ENCODE peak calls at places on chromosomes 2 and 18, in five cellular contexts. One of them, this sample, is unnamed.

GRCh38 chr18:50492061-50492460 is 67.8 kb upstream of the MAPK4 start:
- DNase-seq in H9: no peak
- DNase-seq in H1: no peak
- DNase-seq in IMR-90: no peak
- DNase-seq in mesenchymal stem cell: no peak
- DNase-seq in this sample: no peak

GRCh38 chr2:81266106-81266505 is 961.6 kb upstream of the LRRTM1 start:
- DNase-seq in H1: peak; percentile 46
- DNase-seq in mesenchymal stem cell: peak; percentile 7
- DNase-seq in H9: peak; percentile 28
- DNase-seq in IMR-90: no peak
- DNase-seq in this sample: peak; percentile 9

GRCh38 chr18:40415821-40416220 is 1539.2 kb upstream of the PIK3C3 start:
- DNase-seq in mesenchymal stem cell: no peak
- DNase-seq in H9: no peak
- DNase-seq in IMR-90: no peak
- DNase-seq in H1: no peak
- DNase-seq in this sample: no peak

GRCh38 chr18:58117685-58118403 is 73.8 kb downstream of the NEDD4L start:
- DNase-seq in IMR-90: peak; percentile 98
- DNase-seq in H9: no peak
- DNase-seq in mesenchymal stem cell: peak; percentile 81
- DNase-seq in H1: no peak
- DNase-seq in this sample: no peak

GRCh38 chr2:23492941-23493340 is 108.0 kb downstream of the KLHL29 start:
- DNase-seq in IMR-90: no peak
- DNase-seq in H9: no peak
- DNase-seq in mesenchymal stem cell: no peak
- DNase-seq in H1: no peak
- DNase-seq in this sample: no peak

GRCh38 chr18:63346031-63346430 is 21.0 kb downstream of the KDSR start:
- DNase-seq in mesenchymal stem cell: no peak
- DNase-seq in IMR-90: no peak
- DNase-seq in H1: no peak
- DNase-seq in H9: no peak
- DNase-seq in this sample: no peak

GRCh38 chr2:105344704-105345345 is 7.5 kb downstream of the C2orf49 start:
- DNase-seq in H9: no peak
- DNase-seq in mesenchymal stem cell: peak; percentile 63
- DNase-seq in H1: no peak
- DNase-seq in IMR-90: peak; percentile 61
- DNase-seq in this sample: no peak

GRCh38 chr18:27605107-27605834 is 420.2 kb upstream of the CHST9 start:
- DNase-seq in H1: peak; percentile 62
- DNase-seq in mesenchymal stem cell: peak; percentile 83
- DNase-seq in H9: peak; percentile 75
- DNase-seq in IMR-90: peak; percentile 65
- DNase-seq in this sample: peak; percentile 85

GRCh38 chr18:27964811-27965210 is 212.1 kb downstream of the CDH2 start:
- DNase-seq in IMR-90: peak; percentile 4
- DNase-seq in H9: no peak
- DNase-seq in mesenchymal stem cell: no peak
- DNase-seq in H1: no peak
- DNase-seq in this sample: no peak

GRCh38 chr2:152447897-152448296 is 112.9 kb downstream of the FMNL2 start:
- DNase-seq in H9: no peak
- DNase-seq in H1: no peak
- DNase-seq in mesenchymal stem cell: no peak
- DNase-seq in IMR-90: no peak
- DNase-seq in this sample: no peak

GRCh38 chr2:176129013-176129796 is at the start of gene HOXD8:
- DNase-seq in IMR-90: peak; percentile 9
- DNase-seq in mesenchymal stem cell: peak; percentile 57
- DNase-seq in H9: peak; percentile 65
- DNase-seq in H1: peak; percentile 69
- DNase-seq in this sample: no peak

GRCh38 chr2:61905372-61906186 is at the start of gene COMMD1:
- DNase-seq in mesenchymal stem cell: peak; percentile 77
- DNase-seq in H1: peak; percentile 86
- DNase-seq in IMR-90: peak; percentile 60
- DNase-seq in H9: peak; percentile 79
- DNase-seq in this sample: peak; percentile 57

GRCh38 chr18:7568426-7568825 is 1.3 kb downstream of the PTPRM start:
- DNase-seq in H9: peak; percentile 68
- DNase-seq in H1: no peak
- DNase-seq in IMR-90: peak; percentile 20
- DNase-seq in mesenchymal stem cell: peak; percentile 59
- DNase-seq in this sample: no peak

GRCh38 chr18:65817178-65817577 is 66.4 kb downstream of the CDH7 start:
- DNase-seq in H1: no peak
- DNase-seq in IMR-90: no peak
- DNase-seq in mesenchymal stem cell: no peak
- DNase-seq in H9: no peak
- DNase-seq in this sample: no peak

GRCh38 chr2:38092196-38092902 is 16.4 kb upstream of the CYP1B1 start:
- DNase-seq in H1: no peak
- DNase-seq in mesenchymal stem cell: peak; percentile 95
- DNase-seq in IMR-90: peak; percentile 80
- DNase-seq in H9: no peak
- DNase-seq in this sample: no peak

GRCh38 chr18:46155652-46156051 is 51.5 kb downstream of the HAUS1 start:
- DNase-seq in H9: no peak
- DNase-seq in IMR-90: peak; percentile 90
- DNase-seq in mesenchymal stem cell: peak; percentile 69
- DNase-seq in H1: no peak
- DNase-seq in this sample: no peak

GRCh38 chr2:26462100-26462499 is 15.8 kb downstream of the OTOF start:
- DNase-seq in H9: no peak
- DNase-seq in IMR-90: no peak
- DNase-seq in mesenchymal stem cell: no peak
- DNase-seq in H1: no peak
- DNase-seq in this sample: no peak

GRCh38 chr2:27095745-27096651 is 9.4 kb downstream of the KHK start:
- DNase-seq in H1: peak; percentile 81
- DNase-seq in H9: peak; percentile 76
- DNase-seq in IMR-90: peak; percentile 57
- DNase-seq in mesenchymal stem cell: peak; percentile 59
- DNase-seq in this sample: no peak

GRCh38 chr2:218230882-218231281 is 13.9 kb downstream of the ARPC2 start:
- DNase-seq in H1: no peak
- DNase-seq in H9: no peak
- DNase-seq in mesenchymal stem cell: peak; percentile 64
- DNase-seq in IMR-90: peak; percentile 42
- DNase-seq in this sample: no peak

GRCh38 chr2:9780368-9781130 is 62.7 kb upstream of the TAF1B start:
- DNase-seq in H1: no peak
- DNase-seq in mesenchymal stem cell: no peak
- DNase-seq in IMR-90: no peak
- DNase-seq in H9: no peak
- DNase-seq in this sample: no peak

GRCh38 chr2:95307036-95307435 is 9.9 kb downstream of the KCNIP3 start:
- DNase-seq in IMR-90: no peak
- DNase-seq in H9: no peak
- DNase-seq in mesenchymal stem cell: no peak
- DNase-seq in H1: no peak
- DNase-seq in this sample: no peak

GRCh38 chr18:2420367-2420766 is 150.9 kb downstream of the METTL4 start:
- DNase-seq in IMR-90: no peak
- DNase-seq in H1: no peak
- DNase-seq in H9: no peak
- DNase-seq in mesenchymal stem cell: no peak
- DNase-seq in this sample: no peak

GRCh38 chr2:86744152-86744551 is 24.1 kb downstream of the RMND5A start:
- DNase-seq in IMR-90: no peak
- DNase-seq in mesenchymal stem cell: no peak
- DNase-seq in H9: no peak
- DNase-seq in H1: no peak
- DNase-seq in this sample: no peak

GRCh38 chr2:119820275-119820674 is 60.6 kb downstream of the PTPN4 start:
- DNase-seq in IMR-90: peak; percentile 82
- DNase-seq in H9: no peak
- DNase-seq in H1: no peak
- DNase-seq in mesenchymal stem cell: peak; percentile 88
- DNase-seq in this sample: no peak

GRCh38 chr2:147829106-147829505 is 15.7 kb upstream of the ACVR2A start:
- DNase-seq in mesenchymal stem cell: peak; percentile 77
- DNase-seq in IMR-90: peak; percentile 88
- DNase-seq in H9: no peak
- DNase-seq in H1: no peak
- DNase-seq in this sample: no peak

GRCh38 chr2:54660752-54661151 is 62.7 kb upstream of the EML6 start:
- DNase-seq in mesenchymal stem cell: no peak
- DNase-seq in IMR-90: no peak
- DNase-seq in H9: no peak
- DNase-seq in H1: no peak
- DNase-seq in this sample: no peak

GRCh38 chr2:120818441-120818920 is 82.8 kb downstream of the GLI2 start:
- DNase-seq in H1: no peak
- DNase-seq in mesenchymal stem cell: peak; percentile 95
- DNase-seq in H9: no peak
- DNase-seq in IMR-90: peak; percentile 95
- DNase-seq in this sample: no peak

GRCh38 chr18:36634573-36635216 is 194.1 kb downstream of the TPGS2 start:
- DNase-seq in IMR-90: no peak
- DNase-seq in H9: no peak
- DNase-seq in mesenchymal stem cell: peak; percentile 9
- DNase-seq in H1: no peak
- DNase-seq in this sample: no peak

GRCh38 chr18:63444567-63444966 is 22.3 kb upstream of the VPS4B start:
- DNase-seq in H1: no peak
- DNase-seq in H9: no peak
- DNase-seq in IMR-90: peak; percentile 72
- DNase-seq in mesenchymal stem cell: peak; percentile 64
- DNase-seq in this sample: no peak

GRCh38 chr2:128162266-128162665 is 71.3 kb downstream of the UGGT1 start:
- DNase-seq in IMR-90: no peak
- DNase-seq in mesenchymal stem cell: no peak
- DNase-seq in H1: no peak
- DNase-seq in H9: no peak
- DNase-seq in this sample: no peak

GRCh38 chr2:25250331-25251031 is 82.1 kb upstream of the POMC start:
- DNase-seq in IMR-90: peak; percentile 92
- DNase-seq in mesenchymal stem cell: peak; percentile 74
- DNase-seq in H9: no peak
- DNase-seq in H1: no peak
- DNase-seq in this sample: no peak

GRCh38 chr18:9803698-9804516 is 81.9 kb upstream of the TXNDC2 start:
- DNase-seq in mesenchymal stem cell: peak; percentile 19
- DNase-seq in IMR-90: no peak
- DNase-seq in H9: peak; percentile 44
- DNase-seq in H1: peak; percentile 61
- DNase-seq in this sample: no peak
- H3K18ac ChIP-seq in mesenchymal stem cell: peak overlapping the region; percentile 6
- H3K18ac ChIP-seq in IMR-90: no peak overlapping the region
- H3K18ac ChIP-seq in H9: peak overlapping the region; percentile 39
- H3K18ac ChIP-seq in H1: peak overlapping the region; percentile 43
- H3K18ac ChIP-seq in this sample: peak overlapping the region; percentile 39

DNA sequence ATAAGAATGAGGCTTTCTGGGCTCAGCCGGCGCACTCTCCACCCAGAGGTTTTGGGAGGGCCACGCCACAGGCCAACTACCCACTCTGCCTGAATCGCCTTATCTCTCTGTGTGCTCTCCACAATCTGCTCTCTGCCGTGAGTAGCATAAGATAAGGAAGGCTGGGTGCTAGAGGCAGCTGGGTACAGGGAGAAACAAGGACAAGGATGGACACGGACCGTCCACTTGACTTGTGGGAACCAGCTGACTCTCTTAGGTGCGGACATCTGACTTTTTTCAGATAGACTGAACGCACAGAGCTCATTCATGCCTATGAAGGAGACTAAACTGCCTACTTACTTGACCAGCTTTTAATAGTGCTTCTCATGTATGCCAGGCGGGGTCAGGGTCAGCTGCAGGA is 14.3 kb downstream of the NPAS2 start:
- DNase-seq in H9: no peak
- DNase-seq in H1: no peak
- DNase-seq in IMR-90: no peak
- DNase-seq in mesenchymal stem cell: no peak
- DNase-seq in this sample: no peak
- H3K23ac ChIP-seq in H9: no peak overlapping the region
- H3K23ac ChIP-seq in H1: no peak overlapping the region
- H3K23ac ChIP-seq in IMR-90: no peak overlapping the region
- H3K23ac ChIP-seq in mesenchymal stem cell: no peak overlapping the region
- H3K23ac ChIP-seq in this sample: no peak overlapping the region

DNA sequence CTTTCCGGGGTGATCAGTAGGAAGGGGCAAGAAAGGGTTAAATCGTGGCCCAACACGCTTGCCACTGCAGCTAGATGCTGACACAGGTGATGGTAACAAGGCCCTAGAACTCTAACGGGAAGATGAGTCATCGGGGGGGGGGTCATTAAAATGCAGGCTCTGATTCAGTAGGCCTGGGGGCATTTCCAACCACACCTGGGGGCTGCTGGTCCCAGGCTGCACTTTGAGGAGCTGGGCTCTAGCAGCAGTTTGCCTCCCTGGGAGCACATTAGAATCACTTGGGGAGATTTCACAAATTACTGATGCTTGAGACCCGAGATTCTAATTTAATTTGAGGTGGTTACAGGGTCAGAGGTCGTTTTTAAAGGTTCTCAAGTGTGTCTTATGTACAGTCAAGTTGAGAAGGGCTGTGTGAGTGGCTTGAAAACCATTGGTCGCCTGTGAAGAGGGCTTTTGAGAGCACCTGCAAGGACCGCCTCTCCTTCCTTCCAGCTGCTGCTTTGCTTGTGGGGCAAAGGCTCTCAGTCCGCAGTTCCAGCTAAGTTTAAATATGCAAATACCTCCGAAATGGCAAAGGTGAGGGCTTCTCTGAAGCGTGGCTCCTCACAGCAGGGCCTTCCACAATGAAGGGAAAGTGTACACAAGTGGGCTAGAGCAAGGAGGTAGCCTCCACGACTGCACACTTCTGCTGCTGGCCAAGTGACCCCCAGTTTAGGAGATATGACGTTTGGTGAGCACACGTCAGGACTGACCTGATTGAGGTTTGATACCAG is 128.0 kb upstream of the MSH6 start:
- DNase-seq in H1: no peak
- DNase-seq in mesenchymal stem cell: no peak
- DNase-seq in H9: peak; percentile 59
- DNase-seq in IMR-90: no peak
- DNase-seq in this sample: no peak
- H3K14ac ChIP-seq in H1: no peak overlapping the region
- H3K14ac ChIP-seq in mesenchymal stem cell: no peak overlapping the region
- H3K14ac ChIP-seq in H9: no peak overlapping the region
- H3K14ac ChIP-seq in IMR-90: no peak overlapping the region
- H3K14ac ChIP-seq in this sample: no peak overlapping the region

GRCh38 chr2:8634466-8635172 is 47.2 kb upstream of the ID2 start:
- DNase-seq in H1: no peak
- DNase-seq in IMR-90: no peak
- DNase-seq in H9: no peak
- DNase-seq in mesenchymal stem cell: no peak
- DNase-seq in this sample: no peak

GRCh38 chr2:8638327-8638726 is 43.5 kb upstream of the ID2 start:
- DNase-seq in mesenchymal stem cell: no peak
- DNase-seq in H1: no peak
- DNase-seq in H9: no peak
- DNase-seq in IMR-90: no peak
- DNase-seq in this sample: peak; percentile 73

GRCh38 chr2:8633735-8634313 is 48.0 kb upstream of the ID2 start:
- DNase-seq in H9: no peak
- DNase-seq in IMR-90: peak; percentile 96
- DNase-seq in H1: no peak
- DNase-seq in mesenchymal stem cell: peak; percentile 67
- DNase-seq in this sample: no peak

GRCh38 chr2:8636691-8637636 is 44.9 kb upstream of the ID2 start:
- DNase-seq in H1: no peak
- DNase-seq in H9: no peak
- DNase-seq in IMR-90: peak; percentile 68
- DNase-seq in mesenchymal stem cell: peak; percentile 76
- DNase-seq in this sample: peak; percentile 70

GRCh38 chr2:8636041-8636491 is 45.8 kb upstream of the ID2 start:
- DNase-seq in IMR-90: peak; percentile 36
- DNase-seq in H9: no peak
- DNase-seq in H1: no peak
- DNase-seq in mesenchymal stem cell: peak; percentile 38
- DNase-seq in this sample: peak; percentile 31
- H3K18ac ChIP-seq in IMR-90: peak overlapping the region; percentile 58
- H3K18ac ChIP-seq in H9: no peak overlapping the region
- H3K18ac ChIP-seq in H1: peak overlapping the region; percentile 81
- H3K18ac ChIP-seq in mesenchymal stem cell: peak overlapping the region; percentile 70
- H3K18ac ChIP-seq in this sample: peak overlapping the region; percentile 88

This sample was measured in neuronal stem cell.